ENCODE peak calls at places on chromosome 13, in six cellular contexts. H is H1, L is GM12878, R is K562, J is HCT116, K is HepG2. Z is an unnamed sample.
A peak's percentile ranks its signal among the peaks of the same experiment; 100 is the strongest.

GRCh38 chr13:42478531-42479156 is 95.3 kb upstream of the TNFSF11 start:
- DNase-seq in H (no peak), L (no peak), R (no peak), J (peak; percentile 10), K (no peak), Z (peak; percentile 15)

GRCh38 chr13:93867481-93867880 is 612.0 kb downstream of the DCT start:
- DNase-seq in H (no peak), L (no peak), R (no peak), J (no peak), K (no peak), Z (no peak)

GRCh38 chr13:93147946-93148345 is 78.7 kb upstream of the GPC6 start:
- DNase-seq in H (no peak), L (no peak), R (no peak), J (no peak), K (no peak), Z (no peak)

GRCh38 chr13:99342723-99343315 is 35.6 kb upstream of the GPR183 start:
- DNase-seq in H (no peak), L (no peak), R (no peak), J (no peak), K (no peak), Z (no peak)

GRCh38 chr13:81058211-81058915 is 717.4 kb upstream of the SPRY2 start:
- DNase-seq in H (no peak), L (no peak), R (no peak), J (no peak), K (no peak), Z (no peak)

GRCh38 chr13:32248789-32249188 is 66.4 kb downstream of the ZAR1L start:
- DNase-seq in H (no peak), L (peak; percentile 27), R (no peak), J (no peak), K (no peak), Z (no peak)

GRCh38 chr13:72504026-72504925 is 223.2 kb downstream of the MZT1 start:
- DNase-seq in H (no peak), L (no peak), R (no peak), J (no peak), K (no peak), Z (no peak)

GRCh38 chr13:50248537-50249521 is 233.6 kb downstream of the KCNRG start:
- DNase-seq in H (no peak), L (no peak), R (no peak), J (no peak), K (no peak), Z (no peak)

GRCh38 chr13:69683921-69684663 is 423.5 kb upstream of the ATXN8OS start:
- DNase-seq in H (no peak), L (no peak), R (peak; percentile 29), J (no peak), K (no peak), Z (no peak)

GRCh38 chr13:35865341-35866240 is 265.6 kb downstream of the DCLK1 start:
- DNase-seq in H (no peak), L (no peak), R (no peak), J (no peak), K (no peak), Z (no peak)

GRCh38 chr13:105202384-105202783 is 1333.1 kb downstream of the EFNB2 start:
- DNase-seq in H (no peak), L (no peak), R (no peak), J (peak; percentile 19), K (no peak), Z (no peak)

GRCh38 chr13:112576191-112576590 is 11.8 kb downstream of the TUBGCP3 start:
- DNase-seq in H (no peak), L (no peak), R (no peak), J (no peak), K (no peak), Z (no peak)

GRCh38 chr13:48235100-48235813 is 2.3 kb downstream of the ITM2B start:
- DNase-seq in H (no peak), L (peak; percentile 45), R (no peak), J (no peak), K (no peak), Z (peak; percentile 64)

GRCh38 chr13:103255587-103256301 is 189.5 kb upstream of the SLC10A2 start:
- DNase-seq in H (no peak), L (no peak), R (no peak), J (no peak), K (no peak), Z (no peak)

GRCh38 chr13:98300956-98301641 is 124.0 kb upstream of the RNF113B start:
- DNase-seq in H (no peak), L (no peak), R (no peak), J (no peak), K (peak; percentile 96), Z (no peak)

GRCh38 chr13:96475103-96475502 is 385.2 kb downstream of the HS6ST3 start:
- DNase-seq in H (no peak), L (no peak), R (no peak), J (no peak), K (no peak), Z (no peak)

GRCh38 chr13:20475927-20476691 is 49.5 kb downstream of the CRYL1 start:
- DNase-seq in H (no peak), L (peak; percentile 65), R (no peak), J (no peak), K (no peak), Z (no peak)

GRCh38 chr13:45446181-45446580 is 18.6 kb upstream of the COG3 start:
- DNase-seq in H (no peak), L (no peak), R (no peak), J (no peak), K (no peak), Z (no peak)

GRCh38 chr13:48804836-48805601 is 151.3 kb downstream of the CYSLTR2 start:
- DNase-seq in H (no peak), L (no peak), R (no peak), J (no peak), K (no peak), Z (no peak)

GRCh38 chr13:95352486-95352885 is 51.2 kb upstream of the ABCC4 start:
- DNase-seq in H (no peak), L (no peak), R (no peak), J (no peak), K (no peak), Z (no peak)

GRCh38 chr13:40377783-40378182 is 288.7 kb downstream of the FOXO1 start:
- DNase-seq in H (no peak), L (no peak), R (no peak), J (no peak), K (no peak), Z (no peak)

GRCh38 chr13:30422056-30422914 is at the start of gene UBE2L5:
- DNase-seq in H (no peak), L (no peak), R (peak; percentile 65), J (peak; percentile 63), K (peak; percentile 23), Z (no peak)

GRCh38 chr13:50651916-50652315 is 191.6 kb downstream of the DLEU7 start:
- DNase-seq in H (no peak), L (no peak), R (no peak), J (no peak), K (no peak), Z (no peak)

GRCh38 chr13:45401306-45401705 is 16.9 kb downstream of the SLC25A30 start:
- DNase-seq in H (no peak), L (no peak), R (no peak), J (no peak), K (no peak), Z (no peak)

GRCh38 chr13:52455677-52456041 is 381 bp downstream of the CKAP2 start:
- DNase-seq in H (no peak), L (no peak), R (peak; percentile 84), J (peak; percentile 49), K (peak; percentile 73), Z (peak; percentile 66)

GRCh38 chr13:80012281-80012680 is 328.6 kb downstream of the SPRY2 start:
- DNase-seq in H (no peak), L (no peak), R (no peak), J (no peak), K (no peak), Z (no peak)

GRCh38 chr13:48316826-48317510 is 13.4 kb downstream of the RB1 start:
- DNase-seq in H (no peak), L (no peak), R (no peak), J (no peak), K (no peak), Z (no peak)

GRCh38 chr13:32676242-32676641 is 90.0 kb downstream of the PDS5B start:
- DNase-seq in H (no peak), L (no peak), R (no peak), J (no peak), K (no peak), Z (no peak)

GRCh38 chr13:30762643-30763042 is 27.3 kb downstream of the ALOX5AP start:
- DNase-seq in H (no peak), L (no peak), R (no peak), J (no peak), K (no peak), Z (no peak)

GRCh38 chr13:84211048-84211447 is 328.8 kb upstream of the SLITRK1 start:
- DNase-seq in H (no peak), L (no peak), R (no peak), J (no peak), K (no peak), Z (no peak)
- H3K9ac ChIP-seq in H (no peak overlapping the region), L (no peak overlapping the region), R (no peak overlapping the region), J (no peak overlapping the region), K (no peak overlapping the region), Z (no peak overlapping the region)

DNA sequence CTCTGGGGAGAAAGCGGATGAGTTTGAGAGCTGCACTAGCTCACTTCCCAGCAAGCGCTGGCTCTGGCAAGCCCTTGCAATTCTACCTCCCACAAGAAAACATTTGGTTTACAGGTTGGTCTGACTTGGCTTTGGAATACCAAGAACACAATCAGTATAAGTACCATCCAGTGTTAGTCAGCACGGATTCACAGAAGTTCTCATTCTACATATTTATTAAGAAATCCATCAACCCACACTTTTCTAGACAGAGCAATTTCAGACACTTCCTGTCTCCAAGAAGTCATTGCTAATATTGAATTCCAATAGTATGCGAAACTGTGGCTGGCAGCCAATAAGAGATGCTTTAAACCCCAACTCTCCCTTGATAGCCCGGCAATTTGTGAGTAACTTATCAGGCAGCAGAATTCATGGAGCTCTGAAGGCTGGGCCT is 59.5 kb upstream of the WASF3 start:
- DNase-seq in H (no peak), L (no peak), R (no peak), J (no peak), K (no peak), Z (no peak)
- TF ChIP-seq YY1 in H (no peak), L (no peak), R (no peak), J (no peak), K (no peak), Z (no peak)

DNA sequence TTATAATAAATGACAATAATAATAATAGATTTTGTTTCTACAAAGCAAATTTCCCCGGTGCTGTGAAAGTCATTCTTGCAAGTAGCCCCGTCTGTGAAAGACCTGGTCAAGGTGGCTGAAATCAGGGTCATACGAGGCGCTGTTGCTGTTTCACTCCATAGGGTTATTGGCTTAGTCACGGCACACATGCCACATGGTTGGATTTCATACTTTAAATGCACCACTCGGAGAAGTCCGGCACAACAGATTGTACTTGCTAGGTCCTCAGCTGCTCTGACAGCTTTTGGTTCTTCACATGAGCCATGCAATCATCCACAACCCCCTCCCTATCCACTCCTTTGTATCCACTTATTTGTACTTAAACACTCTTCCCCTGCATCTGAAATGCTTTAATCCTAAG is 124.3 kb downstream of the COL4A2 start:
- DNase-seq in H (no peak), L (no peak), R (no peak), J (no peak), K (no peak), Z (no peak)
- TF ChIP-seq ZNF274 in H (no peak), L (no peak), R (no peak), J (no peak), K (no peak), Z (no peak)

DNA sequence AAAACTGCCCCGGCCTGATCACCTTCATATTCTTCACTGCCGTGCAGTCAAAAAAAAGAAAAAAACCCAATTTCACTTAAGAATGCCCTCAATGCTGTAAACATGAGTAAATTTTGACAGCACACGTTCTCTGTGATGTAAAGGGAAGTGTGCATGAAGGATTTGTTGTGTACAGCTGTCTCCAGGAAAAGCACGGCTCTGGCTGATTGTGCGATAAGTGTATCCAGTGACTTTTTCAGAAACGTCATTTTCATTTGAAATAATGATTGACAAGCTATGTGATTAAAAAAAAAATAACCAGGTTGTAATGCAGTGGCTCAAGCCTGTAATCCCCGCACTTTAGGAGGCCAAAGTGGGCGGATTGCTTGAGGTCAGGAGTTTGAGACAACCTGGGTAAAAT is 39.6 kb downstream of the ANKRD10 start:
- DNase-seq in H (no peak), L (no peak), R (peak; percentile 22), J (no peak), K (no peak), Z (no peak)
- H3K9ac ChIP-seq in H (no peak overlapping the region), L (no peak overlapping the region), R (peak overlapping the region; percentile 56), J (peak overlapping the region; percentile 42), K (peak overlapping the region; percentile 60), Z (no peak overlapping the region)